ENCODE peak calls at places on chromosomes 6 and 20, in four cellular contexts. B is IMR-90, U is SK-N-SH, T is neural progenitor cell. P is an unnamed sample.

GRCh38 chr6:156839591-156840001 is 62.4 kb downstream of the ARID1B start:
- DNase-seq in B (peak; percentile 67), U (no peak), T (no peak), P (no peak)

GRCh38 chr6:137631323-137631722 is 137.1 kb upstream of the OLIG3 start:
- DNase-seq in B (no peak), U (no peak), T (peak; percentile 35), P (no peak)

GRCh38 chr6:168442646-168443045 is 1.7 kb downstream of the SMOC2 start:
- DNase-seq in B (no peak), U (no peak), T (peak; percentile 38), P (no peak)

GRCh38 chr20:35171753-35172433 is at the start of gene PROCR:
- DNase-seq in B (peak; percentile 90), U (peak; percentile 51), T (peak; percentile 60), P (peak; percentile 79)

GRCh38 chr20:50722466-50723155 is 8.8 kb upstream of the PARD6B start:
- DNase-seq in B (no peak), U (no peak), T (no peak), P (no peak)

GRCh38 chr6:148525453-148525852 is 182.8 kb downstream of the SASH1 start:
- DNase-seq in B (peak; percentile 95), U (no peak), T (no peak), P (no peak)

GRCh38 chr6:89492025-89492640 is 59.2 kb downstream of the ANKRD6 start:
- DNase-seq in B (no peak), U (no peak), T (peak; percentile 39), P (no peak)

GRCh38 chr20:32396656-32397160 is 38.6 kb downstream of the ASXL1 start:
- DNase-seq in B (peak; percentile 42), U (no peak), T (no peak), P (no peak)

GRCh38 chr20:22795897-22796296 is 211.5 kb upstream of the FOXA2 start:
- DNase-seq in B (peak; percentile 99), U (no peak), T (peak; percentile 40), P (peak; percentile 72)

GRCh38 chr6:44059359-44060342 is 67.6 kb downstream of the MRPL14 start:
- DNase-seq in B (peak; percentile 59), U (no peak), T (no peak), P (no peak)

GRCh38 chr6:150535818-150536220 is 63.9 kb upstream of the PLEKHG1 start:
- DNase-seq in B (no peak), U (no peak), T (no peak), P (no peak)

GRCh38 chr6:104462811-104463599 is 396.7 kb downstream of the HACE1 start:
- DNase-seq in B (no peak), U (peak; percentile 15), T (no peak), P (peak; percentile 32)

DNA sequence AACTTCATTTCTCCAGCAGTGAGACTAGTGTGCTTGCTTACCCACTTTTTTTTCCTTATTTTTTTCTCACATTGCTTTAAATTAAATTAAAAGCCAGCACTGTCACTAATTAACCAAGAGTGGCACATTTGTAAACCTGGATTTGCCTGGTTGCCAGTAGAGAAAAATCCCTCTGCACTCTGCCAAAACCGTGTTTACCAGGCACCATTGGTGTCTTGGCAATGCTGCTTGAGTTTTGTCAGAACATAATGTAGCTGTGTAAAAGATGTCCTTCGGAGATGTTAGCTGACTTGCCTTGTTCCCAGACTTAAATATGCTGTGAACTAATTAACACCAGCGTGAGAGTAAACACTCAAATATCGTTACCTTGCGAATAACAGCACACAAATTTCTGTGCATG is 694.9 kb upstream of the ID4 start:
- DNase-seq in B (no peak), U (no peak), T (no peak), P (no peak)
- H2AFZ ChIP-seq in B (no peak overlapping the region), U (no peak overlapping the region), T (no peak overlapping the region), P (no peak overlapping the region)

DNA sequence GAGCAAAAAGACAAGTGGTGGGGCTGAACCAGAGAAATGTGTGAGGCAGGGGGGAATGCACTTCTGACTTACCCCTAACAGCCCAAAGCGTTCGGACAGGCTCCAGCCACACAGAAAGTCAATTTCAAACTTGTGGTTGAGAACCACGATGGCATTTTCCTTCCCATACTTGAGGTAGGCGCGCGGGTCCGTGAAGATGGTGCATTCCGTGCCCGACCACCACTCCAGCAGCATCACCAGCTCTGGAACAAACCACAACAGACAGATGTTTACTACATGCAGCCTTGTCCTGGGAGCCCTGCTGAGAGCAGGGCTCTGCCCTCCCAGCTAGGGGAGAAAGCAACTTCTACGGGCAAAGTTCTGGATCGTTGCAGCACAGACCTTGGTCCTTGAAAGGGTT is 107.7 kb downstream of the AGPAT4 start:
- DNase-seq in B (no peak), U (no peak), T (no peak), P (no peak)
- H2AFZ ChIP-seq in B (no peak overlapping the region), U (no peak overlapping the region), T (no peak overlapping the region), P (no peak overlapping the region)

GRCh38 chr6:50449128-50449527 is 264.2 kb upstream of the TFAP2D start:
- DNase-seq in B (no peak), U (no peak), T (no peak), P (no peak)

GRCh38 chr6:50457351-50457750 is 256.0 kb upstream of the TFAP2D start:
- DNase-seq in B (no peak), U (no peak), T (no peak), P (no peak)

GRCh38 chr6:50455029-50455428 is 258.3 kb upstream of the TFAP2D start:
- DNase-seq in B (no peak), U (no peak), T (no peak), P (no peak)

GRCh38 chr6:50452001-50452400 is 261.3 kb upstream of the TFAP2D start:
- DNase-seq in B (no peak), U (no peak), T (no peak), P (no peak)
- H2AFZ ChIP-seq in B (no peak overlapping the region), U (no peak overlapping the region), T (no peak overlapping the region), P (no peak overlapping the region)

GRCh38 chr6:867378-867777 is 174.4 kb upstream of the EXOC2 start:
- DNase-seq in B (no peak), U (no peak), T (no peak), P (no peak)
- H2AFZ ChIP-seq in B (no peak overlapping the region), U (no peak overlapping the region), T (no peak overlapping the region), P (no peak overlapping the region)

GRCh38 chr6:129646617-129647016 is 63.4 kb downstream of the ARHGAP18 start:
- DNase-seq in B (peak; percentile 27), U (no peak), T (no peak), P (no peak)

GRCh38 chr6:129648819-129649491 is 61.0 kb downstream of the ARHGAP18 start:
- DNase-seq in B (no peak), U (no peak), T (no peak), P (no peak)

GRCh38 chr6:129645371-129646139 is 64.4 kb downstream of the ARHGAP18 start:
- DNase-seq in B (no peak), U (no peak), T (no peak), P (no peak)

GRCh38 chr6:129646140-129646569 is 63.8 kb downstream of the ARHGAP18 start:
- DNase-seq in B (no peak), U (no peak), T (no peak), P (no peak)

DNA sequence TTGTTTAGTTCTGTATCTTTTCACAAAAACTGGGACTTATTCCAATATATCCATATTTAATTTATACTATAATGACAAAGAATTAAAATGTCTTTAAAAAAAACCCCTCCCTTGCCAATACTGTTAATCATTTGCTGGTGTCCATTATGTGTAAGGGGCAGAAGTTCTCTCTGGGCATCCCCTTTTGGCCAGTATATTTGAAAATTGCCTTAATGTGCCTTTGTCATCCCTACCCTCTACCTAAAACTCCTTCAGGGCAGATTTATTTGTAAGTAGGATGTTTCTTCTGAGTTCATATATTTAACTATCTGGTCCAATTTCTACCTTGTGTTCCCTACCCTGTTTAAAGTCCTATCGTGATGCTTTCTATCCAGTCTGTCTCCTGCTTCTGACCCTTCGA is 62.9 kb downstream of the ARHGAP18 start:
- DNase-seq in B (no peak), U (no peak), T (no peak), P (no peak)
- H2AFZ ChIP-seq in B (no peak overlapping the region), U (no peak overlapping the region), T (no peak overlapping the region), P (peak overlapping the region; percentile 16)

GRCh38 chr20:57109151-57109953 is 157.1 kb downstream of the BMP7 start:
- DNase-seq in B (no peak), U (no peak), T (no peak), P (peak; percentile 70)
- H2AFZ ChIP-seq in B (no peak overlapping the region), U (no peak overlapping the region), T (peak overlapping the region; percentile 88), P (no peak overlapping the region)

GRCh38 chr6:29017428-29017802 is 12.3 kb upstream of the ZNF311 start:
- DNase-seq in B (no peak), U (no peak), T (no peak), P (no peak)
- H2AFZ ChIP-seq in B (no peak overlapping the region), U (no peak overlapping the region), T (no peak overlapping the region), P (no peak overlapping the region)

DNA sequence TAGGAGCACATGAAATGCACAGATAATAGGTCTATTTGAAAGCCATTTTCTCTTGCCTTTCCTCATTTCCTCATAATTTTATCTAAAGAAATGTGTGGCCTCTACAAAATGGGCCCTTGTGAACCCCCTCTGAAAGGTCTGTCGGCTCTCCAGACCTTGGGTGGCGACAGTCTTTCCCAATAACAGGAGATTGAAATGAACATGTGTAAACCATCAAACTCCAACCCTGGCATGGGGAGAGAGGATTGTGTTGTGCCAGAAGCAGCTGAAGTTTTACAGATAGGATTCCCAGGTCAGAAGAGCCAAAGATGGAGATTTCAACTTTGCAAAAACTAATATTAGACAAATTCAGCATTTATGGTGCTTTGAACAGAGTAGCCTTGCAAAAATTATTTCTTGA is 277.1 kb upstream of the ECI2 start:
- DNase-seq in B (no peak), U (no peak), T (no peak), P (no peak)
- H2AFZ ChIP-seq in B (no peak overlapping the region), U (no peak overlapping the region), T (no peak overlapping the region), P (no peak overlapping the region)

P was measured in hepatocyte.